ENCODE peak calls at places on chromosomes 16 and 17, in nine cellular contexts. F is naive thymus-derived CD8-positive, alpha-beta T cell; H is activated effector memory CD4-positive, alpha-beta T cell treated with anti-CD3 and anti-CD28 coated beads, Interleukin-2, amount 50 U/mL, for 16 hours; Y is AG08395; V is ureter; L is uterus; I is stimulated activated CD4-positive, alpha-beta T cell treated with anti-CD3 and anti-CD28 coated beads, Interleukin-2, amount 100 ng/mL, for 48 hours; K is germinal center; O is CD4-positive, CD25-positive, alpha-beta regulatory T cell. J is an unnamed sample.

GRCh38 chr17:43745541-43745940 is 13.1 kb downstream of the SOST start:
- DNase-seq in F (no peak), H (no peak), Y (peak), V (no peak), L (no peak), I (no peak), K (no peak), O (no peak), J (no peak)

GRCh38 chr17:57001541-57001940 is 23.6 kb downstream of the SCPEP1 start:
- DNase-seq in F (no peak), H (no peak), Y (no peak), V (peak), L (no peak), I (no peak), K (no peak), O (no peak), J (no peak)

GRCh38 chr17:8586766-8587165 is 43.8 kb downstream of the MYH10 start:
- DNase-seq in F (no peak), H (no peak), Y (no peak), V (no peak), L (no peak), I (no peak), K (no peak), O (no peak), J (no peak)

GRCh38 chr17:34616148-34616547 is 36.8 kb downstream of the TMEM132E start:
- DNase-seq in F (no peak), H (no peak), Y (no peak), V (no peak), L (peak), I (no peak), K (no peak), O (no peak), J (no peak)

GRCh38 chr17:78458091-78458490 is 79.6 kb downstream of the PGS1 start:
- DNase-seq in F (no peak), H (no peak), Y (no peak), V (no peak), L (no peak), I (no peak), K (no peak), O (no peak), J (no peak)

GRCh38 chr17:43171761-43172487 is 910 bp downstream of the NBR1 start:
- DNase-seq in F (no peak), H (peak), Y (peak), V (peak), L (no peak), I (no peak), K (peak), O (no peak), J (peak)

GRCh38 chr17:46851029-46851741 is at the start of gene WNT9B:
- DNase-seq in F (no peak), H (no peak), Y (peak), V (no peak), L (no peak), I (peak), K (peak), O (no peak), J (no peak)

GRCh38 chr17:14334261-14334860 is 33.5 kb downstream of the HS3ST3B1 start:
- DNase-seq in F (no peak), H (peak), Y (no peak), V (no peak), L (no peak), I (no peak), K (no peak), O (no peak), J (no peak)

GRCh38 chr16:16887193-16887592 is 508.3 kb downstream of the NPIPA7 start:
- DNase-seq in F (no peak), H (no peak), Y (no peak), V (no peak), L (no peak), I (no peak), K (no peak), O (no peak), J (no peak)

GRCh38 chr17:29042679-29043538 is at the start of gene PIPOX:
- DNase-seq in F (no peak), H (no peak), Y (no peak), V (no peak), L (no peak), I (no peak), K (peak), O (no peak), J (no peak)

GRCh38 chr17:45386180-45386579 is 46.5 kb downstream of the ARHGAP27 start:
- DNase-seq in F (no peak), H (no peak), Y (no peak), V (no peak), L (no peak), I (no peak), K (no peak), O (no peak), J (no peak)

GRCh38 chr17:35713069-35713728 is 18.2 kb upstream of the RASL10B start:
- DNase-seq in F (no peak), H (no peak), Y (peak), V (no peak), L (no peak), I (no peak), K (no peak), O (no peak), J (no peak)

GRCh38 chr16:31215287-31216115 is 1.4 kb downstream of the PYDC1 start:
- DNase-seq in F (no peak), H (peak), Y (peak), V (no peak), L (peak), I (no peak), K (peak), O (no peak), J (peak)

J was measured in stimulated activated naive B cell treated with anti-CD40 and anti-IgM and Interleukin-4, amounts not matched to agents 10 μg/mL and 1 μg/mL and 100 μg/mL, for 72 hours.